ENCODE peak calls at places on chromosomes 16 and 17, in eight cellular contexts. R is IMR-90, B is WTC11, A is A549, H is H1, C is SK-N-SH, E is GM12878, D is HepG2. Q is an unnamed sample.
A peak's percentile ranks its signal among the peaks of the same experiment; 100 is the strongest.

GRCh38 chr16:31460582-31461002 is 1.3 kb downstream of the ARMC5 start:
- DNase-seq in B (no peak), D (peak; percentile 54), E (no peak), A (peak; percentile 67), R (peak; percentile 73), H (no peak), C (peak; percentile 56), Q (peak; percentile 67)

GRCh38 chr16:85564277-85565051 is 48.7 kb upstream of the GSE1 start:
- DNase-seq in H (no peak), R (no peak), A (peak; percentile 38), E (no peak), C (no peak), B (no peak), D (no peak), Q (peak; percentile 81)

GRCh38 chr16:77873066-77873465 is 84.7 kb downstream of the VAT1L start:
- DNase-seq in A (no peak), E (no peak), D (no peak), B (no peak), R (no peak), H (no peak), C (no peak), Q (no peak)

GRCh38 chr17:65231662-65232335 is 94.6 kb downstream of the RGS9 start:
- DNase-seq in A (peak; percentile 76), C (peak; percentile 86), H (peak; percentile 77), E (peak; percentile 12), R (peak; percentile 88), D (peak; percentile 70), B (peak; percentile 73), Q (peak; percentile 77)

GRCh38 chr16:3007059-3007956 is 5.4 kb upstream of the CLDN9 start:
- DNase-seq in R (no peak), D (no peak), B (no peak), H (no peak), E (no peak), A (no peak), C (no peak), Q (no peak)

GRCh38 chr16:58551496-58551895 is 36.2 kb downstream of the SETD6 start:
- DNase-seq in A (peak; percentile 26), C (no peak), H (no peak), D (no peak), E (no peak), B (no peak), R (no peak), Q (no peak)

GRCh38 chr16:30603945-30604315 is 6.3 kb downstream of the ZNF689 start:
- DNase-seq in D (no peak), A (no peak), E (no peak), B (no peak), H (no peak), R (no peak), C (no peak), Q (no peak)

GRCh38 chr17:28526381-28526780 is 20.2 kb downstream of the FOXN1 start:
- DNase-seq in D (no peak), C (peak; percentile 54), H (no peak), R (no peak), B (no peak), A (no peak), E (no peak), Q (no peak)

GRCh38 chr17:55265434-55266021 is 768 bp downstream of the HLF start:
- DNase-seq in R (no peak), D (no peak), H (peak; percentile 52), B (peak; percentile 23), C (peak; percentile 82), A (no peak), E (no peak), Q (no peak)

GRCh38 chr16:4682616-4683254 is 10.6 kb upstream of the NUDT16L1 start:
- DNase-seq in C (peak; percentile 78), A (peak; percentile 50), R (peak; percentile 18), H (peak; percentile 90), D (peak; percentile 65), E (no peak), B (peak; percentile 86), Q (peak; percentile 65)

GRCh38 chr17:21843951-21844590 is 151.7 kb downstream of the KCNJ18 start:
- DNase-seq in H (no peak), B (no peak), D (no peak), A (no peak), R (no peak), C (no peak), E (no peak), Q (no peak)

GRCh38 chr17:50478391-50479361 is at the start of gene RSAD1:
- DNase-seq in B (peak; percentile 83), R (peak; percentile 88), H (peak; percentile 84), C (peak; percentile 98), A (peak; percentile 96), D (peak; percentile 91), E (peak; percentile 60), Q (peak; percentile 90)

GRCh38 chr17:58621174-58621573 is 70.7 kb downstream of the TEX14 start:
- DNase-seq in A (no peak), D (no peak), E (peak; percentile 65), C (no peak), B (no peak), H (no peak), R (no peak), Q (no peak)

GRCh38 chr17:57109393-57110151 is 24.5 kb downstream of the AKAP1 start:
- DNase-seq in B (peak; percentile 38), R (peak; percentile 5), D (no peak), H (no peak), E (no peak), C (no peak), A (peak; percentile 35), Q (no peak)

GRCh38 chr16:796296-797119 is 4.0 kb downstream of the GNG13 start:
- DNase-seq in D (no peak), A (no peak), B (no peak), E (no peak), R (no peak), C (no peak), H (no peak), Q (no peak)

GRCh38 chr17:72656114-72656763 is 436.2 kb downstream of the SLC39A11 start:
- DNase-seq in B (no peak), A (no peak), R (no peak), C (no peak), H (no peak), E (no peak), D (no peak), Q (no peak)

GRCh38 chr16:65936096-65936495 is 430.4 kb upstream of the CDH5 start:
- DNase-seq in H (no peak), C (no peak), E (no peak), R (peak; percentile 40), D (no peak), B (no peak), A (no peak), Q (no peak)

GRCh38 chr17:65054602-65055001 is 1.9 kb downstream of the GNA13 start:
- DNase-seq in B (no peak), A (no peak), H (no peak), R (no peak), D (no peak), E (no peak), C (no peak), Q (no peak)

GRCh38 chr17:273994-274832 is 78.4 kb downstream of the RPH3AL start:
- DNase-seq in H (peak; percentile 42), R (no peak), C (no peak), E (no peak), D (no peak), A (no peak), B (no peak), Q (no peak)
- TF ChIP-seq USF2 in H (no peak), R (no peak), C (no peak), E (no peak), D (no peak), A (no peak), B (no peak), Q (no peak)

DNA sequence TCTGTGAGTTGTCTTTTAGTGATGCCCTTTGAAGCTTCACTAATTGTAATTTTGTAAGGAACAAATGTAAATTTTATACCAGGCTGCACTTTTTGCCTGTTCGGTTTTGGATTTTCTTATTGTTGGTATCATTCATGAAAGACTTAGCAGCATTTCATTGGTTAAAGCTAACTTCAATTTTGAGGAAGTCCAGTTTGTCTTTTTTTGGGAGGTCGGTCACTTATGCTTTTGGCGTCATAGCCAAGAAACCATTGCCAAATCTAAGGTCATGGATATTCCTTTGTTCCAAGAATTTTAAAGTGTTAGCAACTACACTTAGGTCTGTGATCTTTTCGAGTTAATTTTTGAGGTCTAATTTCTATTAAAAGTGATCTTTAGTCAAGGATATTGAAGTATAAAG is 77.1 kb downstream of the PRKCA start:
- DNase-seq in B (no peak), E (no peak), A (no peak), H (no peak), C (no peak), D (no peak), R (no peak), Q (no peak)
- TF ChIP-seq USF2 in B (no peak), E (no peak), A (no peak), H (no peak), C (no peak), D (no peak), R (no peak), Q (no peak)

DNA sequence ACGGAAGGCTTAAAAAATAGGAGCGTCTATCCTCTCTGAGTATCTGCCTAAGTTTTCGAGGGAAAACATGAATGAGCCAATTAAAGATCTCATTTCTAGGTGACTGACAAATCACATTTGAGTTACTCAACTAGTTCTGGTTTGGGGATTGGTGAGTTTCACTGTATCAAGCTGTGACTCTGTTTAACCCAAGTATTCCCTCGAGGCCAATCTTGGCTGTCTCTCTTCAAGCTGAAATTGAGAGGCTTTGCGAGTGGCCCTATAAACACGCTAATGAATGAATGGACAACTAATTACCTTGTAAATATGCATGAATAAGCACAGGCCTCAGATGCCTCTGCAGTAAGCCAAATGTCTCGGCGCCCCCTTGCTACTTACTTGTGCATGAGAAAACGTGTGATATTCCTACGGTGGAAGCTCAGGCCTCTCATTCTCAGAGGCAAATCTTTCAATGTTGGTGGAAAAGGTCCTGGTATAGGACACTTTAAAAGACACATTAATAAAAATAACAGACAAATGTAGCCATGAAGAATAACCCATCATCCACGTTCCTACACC is 450.2 kb upstream of the PSMD7 start:
- DNase-seq in B (peak; percentile 52), D (no peak), E (no peak), R (no peak), A (no peak), C (peak; percentile 14), H (peak; percentile 47), Q (no peak)
- TF ChIP-seq USF2 in B (no peak), D (no peak), E (no peak), R (no peak), A (no peak), C (no peak), H (no peak), Q (no peak)

DNA sequence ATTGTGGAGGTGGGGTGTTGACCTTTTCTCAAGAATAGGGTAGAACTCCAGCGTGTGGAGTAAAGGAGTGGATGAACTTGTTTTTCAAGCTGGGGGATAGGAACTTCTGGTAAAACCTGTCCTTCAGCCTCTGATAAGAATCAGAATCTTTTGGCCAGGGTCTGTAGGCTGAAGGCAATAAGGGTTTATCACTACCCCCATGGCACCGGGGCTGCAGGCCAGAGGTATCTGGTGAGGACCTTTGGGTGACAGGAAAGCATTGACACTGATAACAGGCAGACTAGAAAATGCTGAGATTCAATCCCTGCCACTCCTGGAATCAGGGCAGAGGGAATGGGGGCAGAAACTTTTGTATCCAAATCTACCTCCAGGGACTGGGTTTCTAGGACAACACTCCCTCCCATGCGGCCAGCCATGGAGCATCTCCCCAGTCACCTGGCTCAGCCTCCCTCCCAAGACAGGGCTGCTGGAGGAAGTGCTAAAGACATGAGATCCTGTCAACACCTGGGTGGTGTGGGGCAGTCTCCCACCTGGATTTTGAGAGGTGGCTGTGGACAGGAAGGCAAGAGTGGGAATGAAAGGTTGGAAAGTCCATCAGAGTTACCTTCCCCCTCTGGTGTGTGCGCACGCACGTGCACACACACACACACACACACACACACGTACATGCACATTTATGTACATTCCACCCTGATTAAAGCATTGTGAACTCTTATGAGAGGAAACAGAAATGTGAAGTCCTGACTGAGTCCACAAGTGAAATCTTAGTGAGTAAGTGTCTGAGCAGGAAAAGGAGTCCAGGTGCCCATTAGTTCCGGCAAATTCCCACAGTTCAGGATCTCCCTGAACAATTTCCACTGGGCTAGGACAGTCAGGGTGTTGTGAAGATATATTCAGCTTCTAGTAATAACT is 53.1 kb upstream of the MARCHF10 start:
- DNase-seq in E (no peak), B (no peak), D (no peak), A (no peak), C (no peak), R (peak; percentile 13), H (peak; percentile 41), Q (no peak)
- TF ChIP-seq USF2 in E (no peak), B (no peak), D (no peak), A (no peak), C (no peak), R (no peak), H (no peak), Q (no peak)